ENCODE peak calls at places on chromosomes 16 and 17, in seven cellular contexts. Z, K, T, L, Q, A and M are unnamed samples.

GRCh38 chr17:77479817-77480508 is 339.2 kb downstream of the SEC14L1 start:
- DNase-seq in Z (no peak), K (no peak), T (no peak), L (no peak), Q (no peak), A (no peak), M (no peak)

GRCh38 chr17:78890111-78890897 is 12.7 kb downstream of the CEP295NL start:
- DNase-seq in Z (peak; percentile 73), K (no peak), T (no peak), L (peak; percentile 97), Q (no peak), A (no peak), M (peak; percentile 72)

GRCh38 chr17:8964801-8965393 is 610 bp downstream of the PIK3R5 start:
- DNase-seq in Z (no peak), K (no peak), T (no peak), L (peak; percentile 28), Q (no peak), A (no peak), M (no peak)

GRCh38 chr16:1707193-1707790 is 1.3 kb downstream of the MAPK8IP3 start:
- DNase-seq in Z (no peak), K (no peak), T (peak; percentile 25), L (no peak), Q (peak; percentile 37), A (peak; percentile 32), M (peak; percentile 58)

GRCh38 chr16:11494433-11494832 is 92.3 kb downstream of the LITAF start:
- DNase-seq in Z (no peak), K (no peak), T (peak; percentile 31), L (no peak), Q (no peak), A (no peak), M (no peak)

GRCh38 chr16:2160915-2161551 is 5.5 kb downstream of the TRAF7 start:
- DNase-seq in Z (peak; percentile 82), K (no peak), T (no peak), L (no peak), Q (peak; percentile 39), A (no peak), M (no peak)

GRCh38 chr16:88650749-88651275 is at the start of gene CYBA:
- DNase-seq in Z (peak; percentile 77), K (no peak), T (peak; percentile 79), L (peak; percentile 92), Q (peak; percentile 41), A (no peak), M (peak; percentile 60)

GRCh38 chr17:36901506-36901905 is 35.8 kb upstream of the LHX1 start:
- DNase-seq in Z (no peak), K (no peak), T (peak; percentile 39), L (no peak), Q (peak; percentile 26), A (no peak), M (no peak)

GRCh38 chr17:32385121-32385520 is 35.2 kb downstream of the ZNF207 start:
- DNase-seq in Z (no peak), K (no peak), T (no peak), L (no peak), Q (no peak), A (no peak), M (no peak)

GRCh38 chr16:84859681-84860080 is 39.9 kb downstream of the CRISPLD2 start:
- DNase-seq in Z (no peak), K (no peak), T (no peak), L (no peak), Q (no peak), A (no peak), M (no peak)

GRCh38 chr16:90046122-90046970 is 27.1 kb upstream of the DBNDD1 start:
- DNase-seq in Z (no peak), K (no peak), T (peak; percentile 87), L (no peak), Q (no peak), A (no peak), M (no peak)

GRCh38 chr17:57544834-57545463 is 200.2 kb downstream of the CCDC182 start:
- DNase-seq in Z (no peak), K (no peak), T (no peak), L (no peak), Q (no peak), A (no peak), M (no peak)

GRCh38 chr17:9240659-9241370 is 219.5 kb downstream of the NTN1 start:
- DNase-seq in Z (peak; percentile 90), K (no peak), T (peak; percentile 65), L (no peak), Q (peak; percentile 65), A (peak; percentile 67), M (peak; percentile 76)

GRCh38 chr17:19812407-19812806 is 55.3 kb downstream of the ULK2 start:
- DNase-seq in Z (no peak), K (no peak), T (no peak), L (peak; percentile 34), Q (peak; percentile 21), A (no peak), M (no peak)

GRCh38 chr17:81403040-81403467 is 7.8 kb downstream of the BAHCC1 start:
- DNase-seq in Z (no peak), K (no peak), T (peak; percentile 42), L (no peak), Q (no peak), A (no peak), M (no peak)

GRCh38 chr17:57518587-57519118 is 226.4 kb downstream of the CCDC182 start:
- DNase-seq in Z (peak; percentile 84), K (no peak), T (no peak), L (no peak), Q (no peak), A (no peak), M (no peak)

GRCh38 chr16:89019511-89019910 is 42.5 kb upstream of the CBFA2T3 start:
- DNase-seq in Z (no peak), K (no peak), T (no peak), L (no peak), Q (no peak), A (no peak), M (no peak)

GRCh38 chr17:80636356-80637285 is 92.0 kb downstream of the RPTOR start:
- DNase-seq in Z (no peak), K (no peak), T (no peak), L (no peak), Q (no peak), A (no peak), M (no peak)

GRCh38 chr17:40836020-40836419 is 13.6 kb upstream of the KRT10 start:
- DNase-seq in Z (no peak), K (no peak), T (no peak), L (no peak), Q (no peak), A (no peak), M (no peak)

GRCh38 chr17:63029520-63029919 is 63.5 kb downstream of the TANC2 start:
- DNase-seq in Z (no peak), K (no peak), T (no peak), L (no peak), Q (peak; percentile 57), A (no peak), M (no peak)

GRCh38 chr16:66437391-66437945 is 10.4 kb downstream of the BEAN1 start:
- DNase-seq in Z (no peak), K (no peak), T (no peak), L (no peak), Q (no peak), A (no peak), M (no peak)

GRCh38 chr17:10177921-10178788 is 20.3 kb downstream of the GAS7 start:
- DNase-seq in Z (peak; percentile 45), K (no peak), T (peak; percentile 52), L (no peak), Q (peak; percentile 34), A (no peak), M (no peak)

GRCh38 chr17:83053021-83053778 is 26.2 kb upstream of the METRNL start:
- DNase-seq in Z (no peak), K (no peak), T (no peak), L (no peak), Q (no peak), A (no peak), M (peak; percentile 50)

GRCh38 chr17:4948166-4948996 is at the start of gene PFN1:
- DNase-seq in Z (peak; percentile 91), K (peak; percentile 66), T (peak; percentile 85), L (peak; percentile 94), Q (peak; percentile 96), A (peak; percentile 78), M (peak; percentile 93)